ENCODE peak calls at places on chromosomes 13 and 19, in five cellular contexts. C is left ventricle myocardium inferior, Y is lower leg skin, N is heart left ventricle, G is lung. A is an unnamed sample.

GRCh38 chr13:96020155-96020575 is 33.0 kb downstream of the UGGT2 start:
- DNase-seq in C (no peak), Y (peak), N (peak), G (no peak), A (peak)

GRCh38 chr19:27764186-27764804 is 1448.7 kb downstream of the UQCRFS1 start:
- DNase-seq in C (no peak), Y (no peak), N (no peak), G (no peak), A (no peak)

GRCh38 chr13:57557979-57558529 is 73.5 kb upstream of the PCDH17 start:
- DNase-seq in C (no peak), Y (no peak), N (no peak), G (no peak), A (peak)

GRCh38 chr13:46850214-46850613 is 46.6 kb downstream of the HTR2A start:
- DNase-seq in C (no peak), Y (no peak), N (no peak), G (no peak), A (no peak)

GRCh38 chr19:43555185-43555770 is 20.0 kb downstream of the XRCC1 start:
- DNase-seq in C (peak), Y (peak), N (peak), G (peak), A (peak)

GRCh38 chr13:109910131-109910530 is 123.7 kb upstream of the IRS2 start:
- DNase-seq in C (no peak), Y (no peak), N (no peak), G (no peak), A (no peak)

GRCh38 chr19:34430738-34431625 is 2.8 kb downstream of the UBA2 start:
- DNase-seq in C (no peak), Y (no peak), N (no peak), G (no peak), A (peak)

GRCh38 chr19:58543826-58544590 is at the start of gene TRIM28:
- DNase-seq in C (peak), Y (peak), N (peak), G (peak), A (peak)

GRCh38 chr13:74280093-74280794 is 146.0 kb upstream of the KLF12 start:
- DNase-seq in C (no peak), Y (no peak), N (no peak), G (no peak), A (no peak)

GRCh38 chr13:40026741-40027140 is 371.3 kb downstream of the COG6 start:
- DNase-seq in C (no peak), Y (no peak), N (no peak), G (no peak), A (no peak)

GRCh38 chr13:41384749-41385503 is 72.4 kb upstream of the RGCC start:
- DNase-seq in C (no peak), Y (no peak), N (no peak), G (no peak), A (peak)

DNA sequence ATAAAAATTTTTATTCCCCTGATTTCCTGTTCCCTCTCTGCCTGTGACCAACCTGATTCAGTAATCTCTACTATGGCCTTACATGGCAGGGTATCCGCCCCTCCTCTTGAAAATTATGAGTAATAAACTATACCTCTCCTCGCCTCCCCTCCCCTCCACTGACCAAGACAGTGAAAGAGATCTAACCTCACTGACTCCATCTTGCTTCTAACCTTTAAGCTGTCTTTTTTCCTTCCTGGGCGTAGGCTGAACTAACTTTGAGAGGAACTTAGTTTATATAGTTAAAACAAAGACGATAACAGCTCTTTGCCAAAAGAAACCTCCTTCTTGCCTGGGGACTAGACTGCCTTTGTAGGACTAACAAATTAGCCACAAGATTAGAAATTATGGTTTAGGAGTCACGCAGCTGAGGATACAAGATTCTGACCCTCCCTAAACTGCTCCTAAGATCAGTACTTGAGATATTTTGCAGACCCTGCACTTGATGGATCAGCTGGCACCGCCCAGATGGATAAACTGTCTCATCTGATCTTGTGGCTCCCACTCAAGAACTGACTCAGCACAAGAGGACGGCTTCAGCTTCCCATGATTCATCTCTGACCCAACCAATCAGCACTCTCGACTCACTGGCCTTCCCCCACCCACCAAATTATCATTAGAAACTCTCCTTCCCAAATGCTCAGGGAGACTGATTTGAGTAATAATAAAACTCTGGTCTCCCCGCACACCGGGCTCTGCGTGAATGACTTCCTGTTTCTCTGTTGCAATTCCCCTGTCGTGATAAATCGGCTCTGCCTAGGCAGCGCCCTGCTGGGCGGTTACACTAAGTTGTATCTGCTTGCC is 187.1 kb downstream of the TDRD3 start:
- DNase-seq in C (no peak), Y (peak), N (no peak), G (no peak), A (peak)
- TF ChIP-seq CTCF in C (no peak), Y (no peak), N (no peak), G (no peak), A (no peak)

GRCh38 chr19:54473983-54474382 is 887 bp upstream of the CDC42EP5 start:
- DNase-seq in C (no peak), Y (no peak), N (no peak), G (no peak), A (no peak)

GRCh38 chr19:54469496-54469934 is 3.6 kb downstream of the CDC42EP5 start:
- DNase-seq in C (peak), Y (no peak), N (peak), G (no peak), A (peak)

GRCh38 chr19:54473071-54473941 is at the start of gene CDC42EP5:
- DNase-seq in C (peak), Y (peak), N (peak), G (no peak), A (peak)

GRCh38 chr19:54470991-54471782 is 1.9 kb downstream of the CDC42EP5 start:
- DNase-seq in C (peak), Y (no peak), N (peak), G (no peak), A (no peak)

GRCh38 chr19:54470276-54470887 is 2.7 kb downstream of the CDC42EP5 start:
- DNase-seq in C (no peak), Y (no peak), N (no peak), G (no peak), A (no peak)
- H3K4me3 ChIP-seq in C (peak), Y (no peak), N (peak), G (no peak), A (peak)

GRCh38 chr13:103788061-103788652 is 721.9 kb upstream of the SLC10A2 start:
- DNase-seq in C (peak), Y (no peak), N (peak), G (no peak), A (no peak)
- TF ChIP-seq CTCF in C (peak), Y (no peak), N (peak), G (no peak), A (no peak)

GRCh38 chr19:50567882-50568281 is 353 bp downstream of the LRRC4B start:
- DNase-seq in C (no peak), Y (no peak), N (no peak), G (no peak), A (no peak)
- H3K4me3 ChIP-seq in C (peak), Y (no peak), N (no peak), G (no peak), A (no peak)